ENCODE peak calls at places on chromosomes 11 and 22, in four cellular contexts. F, B, X and Z are unnamed samples.
A peak's percentile ranks its signal among the peaks of the same experiment; 100 is the strongest.

GRCh38 chr11:121560251-121560650 is 107.5 kb upstream of the SORL1-AS1 start:
- DNase-seq in F (no peak), B (no peak), X (no peak), Z (no peak)

GRCh38 chr11:62179995-62180394 is 10.0 kb upstream of the SCGB1D1 start:
- DNase-seq in B (no peak), F (no peak), X (no peak), Z (no peak)

GRCh38 chr11:108032800-108033199 is 24.1 kb downstream of the CUL5 start:
- DNase-seq in X (no peak), B (no peak), F (no peak), Z (no peak)

GRCh38 chr22:44419429-44419828 is 78.6 kb downstream of the RTL6 start:
- DNase-seq in F (no peak), B (no peak), X (no peak), Z (no peak)

GRCh38 chr11:11960687-11961086 is 47.7 kb downstream of the DKK3 start:
- DNase-seq in X (no peak), F (no peak), B (no peak), Z (no peak)

GRCh38 chr22:44278234-44279058 is 34.3 kb downstream of the SHISAL1 start:
- DNase-seq in F (no peak), B (no peak), X (no peak), Z (no peak)

GRCh38 chr22:50252081-50253045 is 1.3 kb upstream of the HDAC10 start:
- DNase-seq in B (no peak), X (peak; percentile 39), F (no peak), Z (peak; percentile 81)

GRCh38 chr11:61924016-61924360 is 6.6 kb upstream of the RAB3IL1 start:
- DNase-seq in B (no peak), F (no peak), X (no peak), Z (no peak)

GRCh38 chr11:10114593-10115404 is 179.2 kb downstream of the SBF2 start:
- DNase-seq in B (no peak), X (no peak), F (no peak), Z (no peak)

GRCh38 chr11:87006035-87006434 is 31.7 kb upstream of the TMEM135 start:
- DNase-seq in X (no peak), B (no peak), F (no peak), Z (no peak)

GRCh38 chr11:123707606-123708205 is 33.8 kb downstream of the ZNF202 start:
- DNase-seq in F (peak; percentile 58), B (peak; percentile 30), X (peak; percentile 42), Z (peak; percentile 71)

GRCh38 chr22:47547239-47547661 is 784.8 kb downstream of the TBC1D22A start:
- DNase-seq in F (no peak), X (no peak), B (no peak), Z (no peak)

GRCh38 chr22:39530692-39531331 is 1.7 kb downstream of the RPS19BP1 start:
- DNase-seq in F (peak; percentile 53), B (no peak), X (peak; percentile 57), Z (no peak)

GRCh38 chr11:132772712-132773545 is 759.4 kb downstream of the OPCML start:
- DNase-seq in B (no peak), X (no peak), F (no peak), Z (no peak)

GRCh38 chr11:33687733-33688479 is 12.7 kb downstream of the C11orf91 start:
- DNase-seq in B (peak; percentile 33), F (peak; percentile 48), X (peak; percentile 60), Z (peak; percentile 62)

GRCh38 chr22:40046126-40046525 is 51.4 kb downstream of the FAM83F start:
- DNase-seq in X (no peak), F (no peak), B (no peak), Z (no peak)

GRCh38 chr11:74460481-74461154 is 6.7 kb downstream of the KCNE3 start:
- DNase-seq in B (no peak), F (peak; percentile 46), X (no peak), Z (no peak)

GRCh38 chr22:47850644-47851151 is 1088.2 kb downstream of the TBC1D22A start:
- DNase-seq in F (no peak), B (no peak), X (no peak), Z (no peak)

GRCh38 chr11:85725510-85726258 is 39.7 kb upstream of the CCDC89 start:
- DNase-seq in B (no peak), X (no peak), F (no peak), Z (no peak)

GRCh38 chr22:41620646-41621098 is at the start of gene DESI1:
- DNase-seq in B (no peak), X (peak; percentile 21), F (no peak), Z (no peak)
- TF ChIP-seq TCF7 in B (no peak), X (no peak), F (no peak), Z (peak; percentile 54)

DNA sequence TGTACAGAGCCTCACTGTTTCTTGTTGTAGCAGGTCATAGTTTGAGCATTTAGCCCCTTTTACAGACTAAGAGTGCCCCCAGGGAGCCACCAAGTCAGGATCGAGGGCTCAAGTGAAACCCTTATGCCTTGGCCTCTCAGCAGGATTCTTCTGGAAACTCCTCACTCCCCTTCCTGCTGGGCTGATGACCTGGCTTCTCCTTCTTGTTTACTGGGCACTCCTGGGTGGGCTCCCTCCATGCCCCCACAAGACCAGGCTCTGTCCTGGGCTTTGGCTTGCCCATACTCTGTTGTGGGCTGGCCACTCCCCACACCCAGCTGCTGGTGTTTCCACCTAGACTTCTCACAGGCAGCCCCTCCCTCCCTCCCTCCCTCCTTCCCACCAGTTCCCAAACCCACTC is 69.6 kb downstream of the MED15 start:
- DNase-seq in F (no peak), X (no peak), B (no peak), Z (no peak)
- TF ChIP-seq TCF7 in F (no peak), X (no peak), B (no peak), Z (no peak)

GRCh38 chr11:65786008-65786785 is 666 bp upstream of the OVOL1 start:
- DNase-seq in F (no peak), B (no peak), X (no peak), Z (peak; percentile 48)

GRCh38 chr11:65788801-65789200 is 1.9 kb downstream of the OVOL1 start:
- DNase-seq in B (no peak), F (no peak), X (no peak), Z (no peak)

GRCh38 chr11:65789230-65790103 is 2.6 kb downstream of the OVOL1 start:
- DNase-seq in X (no peak), F (no peak), B (no peak), Z (no peak)

GRCh38 chr11:65786786-65787636 is at the start of gene OVOL1:
- DNase-seq in F (no peak), B (no peak), X (no peak), Z (peak; percentile 82)

GRCh38 chr11:65787649-65788622 is 1.1 kb downstream of the OVOL1 start:
- DNase-seq in X (no peak), F (peak; percentile 65), B (no peak), Z (peak; percentile 77)
- TF ChIP-seq TCF7 in X (no peak), F (no peak), B (no peak), Z (no peak)

GRCh38 chr11:68904458-68904847 is 762 bp downstream of the IGHMBP2 start:
- DNase-seq in B (no peak), X (no peak), F (no peak), Z (no peak)
- TF ChIP-seq TCF7 in B (no peak), X (no peak), F (no peak), Z (no peak)

DNA sequence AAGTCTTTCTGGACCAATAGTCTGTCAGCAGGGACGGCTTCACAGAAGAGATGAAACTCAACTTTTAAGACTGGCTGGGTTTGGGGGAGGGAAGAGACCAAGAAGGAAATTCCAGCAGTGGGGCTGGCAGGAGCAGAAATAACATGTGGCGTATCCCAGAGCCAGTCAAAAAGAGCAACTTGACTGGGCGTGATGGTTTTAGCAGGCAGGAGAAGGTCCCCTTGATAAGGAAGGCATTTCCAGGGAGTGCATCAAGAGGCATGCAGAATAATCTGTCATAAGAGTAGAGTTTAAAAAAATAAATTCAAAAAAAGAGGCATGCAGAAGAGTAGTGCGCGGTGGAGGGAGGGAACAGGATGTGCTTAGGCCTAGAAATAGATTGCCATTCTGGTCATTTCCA is 52.5 kb downstream of the C22orf31 start:
- DNase-seq in F (no peak), B (no peak), X (no peak), Z (no peak)
- TF ChIP-seq TCF7 in F (no peak), B (no peak), X (no peak), Z (no peak)

GRCh38 chr11:105790021-105790420 is 180.1 kb downstream of the GRIA4 start:
- DNase-seq in X (no peak), F (no peak), B (no peak), Z (no peak)

GRCh38 chr11:105789579-105789978 is 179.7 kb downstream of the GRIA4 start:
- DNase-seq in X (no peak), F (no peak), B (no peak), Z (no peak)

GRCh38 chr11:105783216-105783615 is 173.3 kb downstream of the GRIA4 start:
- DNase-seq in B (no peak), X (no peak), F (no peak), Z (no peak)

GRCh38 chr11:105790841-105791240 is 181.0 kb downstream of the GRIA4 start:
- DNase-seq in X (no peak), B (no peak), F (no peak), Z (peak; percentile 16)

GRCh38 chr11:105786766-105787165 is 176.9 kb downstream of the GRIA4 start:
- DNase-seq in F (no peak), B (no peak), X (no peak), Z (no peak)
- TF ChIP-seq TCF7 in F (no peak), B (no peak), X (no peak), Z (no peak)

DNA sequence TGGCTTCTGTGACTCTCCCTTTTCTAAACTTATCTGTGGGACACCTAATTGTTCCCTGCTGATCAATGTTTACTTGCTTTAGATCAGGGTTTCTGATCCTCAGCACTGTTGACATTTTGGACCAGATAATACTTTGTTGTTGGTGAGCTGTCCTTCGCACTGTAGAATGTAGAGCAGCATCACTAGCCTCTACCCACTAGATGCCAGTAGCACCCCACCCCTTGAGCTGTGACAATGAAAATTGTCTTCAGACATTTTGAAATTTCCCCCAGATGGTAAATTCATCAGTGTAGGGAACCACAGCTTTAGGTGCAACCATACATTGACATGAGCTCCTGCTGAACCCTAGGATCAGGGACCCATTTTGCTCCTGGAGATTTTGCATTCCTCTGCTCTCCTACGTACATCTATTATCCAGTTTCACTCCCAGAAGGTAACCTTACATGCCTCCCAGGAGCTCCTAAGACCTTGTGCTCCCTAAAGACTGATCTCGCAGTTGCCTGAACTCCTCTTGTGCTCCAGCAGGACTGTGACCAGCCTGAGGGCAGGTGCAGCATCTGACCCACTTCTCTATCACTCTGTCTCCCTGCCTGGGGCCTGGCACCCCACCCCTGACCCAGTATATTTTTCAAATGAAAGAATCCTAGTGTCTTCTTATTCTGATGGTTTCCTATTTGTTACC is 107.8 kb downstream of the FAR1 start:
- DNase-seq in F (no peak), X (no peak), B (no peak), Z (no peak)
- TF ChIP-seq TCF7 in F (no peak), X (no peak), B (no peak), Z (no peak)

GRCh38 chr11:45089251-45089650 is 57.2 kb upstream of the PRDM11 start:
- DNase-seq in B (no peak), F (no peak), X (no peak), Z (no peak)
- TF ChIP-seq TCF7 in B (no peak), F (no peak), X (no peak), Z (no peak)